ENCODE peak calls at places on chromosomes 5 and 9, in seven cellular contexts. H is HepG2, S is GM23248, C is endodermal cell, L is IMR-90, M is K562, W is fibroblast of lung. E is an unnamed sample.

GRCh38 chr9:69955536-69956355 is 87.9 kb upstream of the MAMDC2 start:
- DNase-seq in H (no peak), S (no peak), C (no peak), L (no peak), M (no peak), W (no peak), E (no peak)

GRCh38 chr5:56456002-56456401 is 222.9 kb upstream of the ANKRD55 start:
- DNase-seq in H (no peak), S (peak; percentile 92), C (no peak), L (peak; percentile 76), M (no peak), W (no peak), E (peak; percentile 76)

GRCh38 chr5:127003798-127004495 is 26.4 kb downstream of the MARCHF3 start:
- DNase-seq in H (no peak), S (no peak), C (no peak), L (no peak), M (no peak), W (no peak), E (no peak)

GRCh38 chr9:8095531-8096223 is 296.1 kb upstream of the DMAC1 start:
- DNase-seq in H (no peak), S (no peak), C (no peak), L (no peak), M (no peak), W (no peak), E (no peak)

GRCh38 chr9:133103183-133103986 is 17.7 kb downstream of the RALGDS start:
- DNase-seq in H (peak; percentile 34), S (peak; percentile 45), C (peak; percentile 86), L (peak; percentile 19), M (peak; percentile 74), W (peak; percentile 32), E (peak; percentile 71)

GRCh38 chr5:94021246-94021645 is 279.8 kb upstream of the POU5F2 start:
- DNase-seq in H (peak; percentile 73), S (peak; percentile 35), C (no peak), L (peak; percentile 74), M (no peak), W (peak; percentile 50), E (peak; percentile 10)

GRCh38 chr5:121628783-121629182 is 222.9 kb upstream of the FTMT start:
- DNase-seq in H (no peak), S (no peak), C (no peak), L (no peak), M (no peak), W (peak; percentile 3), E (peak; percentile 20)

GRCh38 chr5:75337366-75338021 is 474 bp downstream of the HMGCR start:
- DNase-seq in H (no peak), S (peak; percentile 69), C (no peak), L (no peak), M (no peak), W (peak; percentile 11), E (peak; percentile 66)

GRCh38 chr9:41229408-41230401 is 40.6 kb upstream of the ZNG1F start:
- DNase-seq in H (peak; percentile 6), S (peak; percentile 1), C (peak; percentile 54), L (peak; percentile 36), M (peak; percentile 8), W (peak; percentile 28), E (peak; percentile 4)

GRCh38 chr5:133878236-133878555 is 90.2 kb downstream of the C5orf15 start:
- DNase-seq in H (no peak), S (no peak), C (no peak), L (no peak), M (no peak), W (no peak), E (no peak)

GRCh38 chr9:124632077-124632621 is 125.0 kb upstream of the NR5A1 start:
- DNase-seq in H (no peak), S (peak; percentile 70), C (no peak), L (peak; percentile 38), M (no peak), W (peak; percentile 65), E (peak; percentile 59)

GRCh38 chr9:130662099-130662926 is 2.1 kb upstream of the PRDM12 start:
- DNase-seq in H (no peak), S (no peak), C (peak; percentile 80), L (no peak), M (no peak), W (no peak), E (no peak)

GRCh38 chr9:6040077-6040476 is 24.7 kb upstream of the RANBP6 start:
- DNase-seq in H (no peak), S (no peak), C (no peak), L (no peak), M (no peak), W (no peak), E (no peak)

GRCh38 chr5:78127875-78128274 is 166.6 kb downstream of the AP3B1 start:
- DNase-seq in H (no peak), S (peak; percentile 6), C (peak; percentile 71), L (no peak), M (peak; percentile 22), W (no peak), E (no peak)

GRCh38 chr5:179487145-179487544 is 63.2 kb upstream of the RUFY1 start:
- DNase-seq in H (no peak), S (no peak), C (no peak), L (no peak), M (no peak), W (no peak), E (no peak)

GRCh38 chr5:179484761-179485160 is 65.6 kb upstream of the RUFY1 start:
- DNase-seq in H (no peak), S (no peak), C (no peak), L (no peak), M (no peak), W (no peak), E (no peak)

GRCh38 chr5:179484201-179484600 is 66.2 kb upstream of the RUFY1 start:
- DNase-seq in H (no peak), S (no peak), C (no peak), L (no peak), M (no peak), W (no peak), E (no peak)

GRCh38 chr5:179486596-179487051 is 63.7 kb upstream of the RUFY1 start:
- DNase-seq in H (no peak), S (no peak), C (no peak), L (peak; percentile 65), M (no peak), W (peak; percentile 60), E (peak; percentile 28)

GRCh38 chr5:179485845-179486575 is 64.3 kb upstream of the RUFY1 start:
- DNase-seq in H (no peak), S (peak; percentile 31), C (no peak), L (peak; percentile 15), M (no peak), W (peak; percentile 30), E (no peak)
- H3K9ac ChIP-seq in H (no peak overlapping the region), S (no peak overlapping the region), C (no peak overlapping the region), L (no peak overlapping the region), M (no peak overlapping the region), W (no peak overlapping the region), E (no peak overlapping the region)

DNA sequence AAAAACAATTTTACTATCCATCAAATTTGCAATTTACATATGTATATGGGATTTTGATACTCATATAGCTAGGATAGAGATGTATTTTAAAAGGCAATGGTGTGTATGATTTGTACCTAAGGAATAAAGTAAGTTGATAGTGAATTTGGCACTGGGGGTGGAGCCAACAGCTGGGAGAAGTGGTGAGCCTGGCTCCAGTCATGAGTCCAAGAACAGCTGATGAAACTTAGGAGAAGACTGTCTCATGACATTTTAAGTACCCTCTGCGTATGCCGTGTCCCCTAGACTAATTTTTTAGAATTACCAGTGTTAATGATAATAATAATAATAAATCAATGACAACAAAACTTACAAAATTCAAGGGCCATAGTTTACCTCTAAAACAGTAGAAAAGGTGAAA is 181.4 kb downstream of the ADCY2 start:
- DNase-seq in H (no peak), S (no peak), C (no peak), L (no peak), M (no peak), W (no peak), E (no peak)
- H3K4me1 ChIP-seq in H (no peaks in the 10 kb centered on the region), S (no peaks in the 10 kb centered on the region), C (no peaks in the 10 kb centered on the region), L (no peaks in the 10 kb centered on the region), M (no peaks in the 10 kb centered on the region), W (no peaks in the 10 kb centered on the region), E (peaks cover 2% of the 10 kb centered on the region)

DNA sequence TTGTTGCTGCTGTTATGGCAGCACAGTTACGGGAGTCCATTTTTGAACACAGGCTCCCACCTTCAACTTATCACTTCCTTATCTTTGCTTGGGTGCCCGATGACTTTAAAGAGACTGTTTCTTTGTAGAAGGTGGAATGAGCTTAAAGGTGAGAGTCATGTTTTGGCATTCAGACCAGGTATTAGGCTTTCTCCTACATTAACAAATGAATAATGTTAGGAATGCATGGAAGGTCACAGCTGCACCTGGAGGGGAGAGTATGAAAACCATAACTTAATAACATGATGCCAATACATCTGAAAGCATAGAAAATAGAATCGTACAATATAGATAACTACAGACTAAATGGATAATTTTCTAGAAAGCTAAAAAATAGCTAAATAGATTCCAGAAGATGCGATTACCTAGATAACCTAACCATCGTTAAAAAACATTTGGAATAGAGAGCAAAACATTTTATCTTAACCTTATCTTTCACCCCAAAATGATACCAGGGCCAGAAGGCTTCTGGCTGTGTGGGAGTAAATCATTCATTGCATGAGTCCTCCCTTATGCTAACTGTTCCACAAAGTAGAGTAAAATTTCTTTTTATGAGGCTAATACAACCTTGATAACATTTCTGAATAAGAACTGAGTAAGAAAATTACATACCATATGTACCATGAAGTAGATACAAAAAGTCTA is 126.2 kb upstream of the ADCY2 start:
- DNase-seq in H (no peak), S (no peak), C (no peak), L (no peak), M (no peak), W (no peak), E (no peak)
- H3K9ac ChIP-seq in H (no peak overlapping the region), S (no peak overlapping the region), C (peak overlapping the region; percentile 38), L (no peak overlapping the region), M (no peak overlapping the region), W (no peak overlapping the region), E (no peak overlapping the region)

GRCh38 chr9:1050125-1050895 is at the start of gene DMRT2:
- DNase-seq in H (peak; percentile 51), S (peak; percentile 16), C (peak; percentile 57), L (peak; percentile 43), M (peak; percentile 35), W (peak; percentile 25), E (peak; percentile 3)
- H3K4me1 ChIP-seq in H (no peaks in the 10 kb centered on the region), S (no peaks in the 10 kb centered on the region), C (no peaks in the 10 kb centered on the region), L (no peaks in the 10 kb centered on the region), M (no peaks in the 10 kb centered on the region), W (no peaks in the 10 kb centered on the region), E (peaks cover 41% of the 10 kb centered on the region)

DNA sequence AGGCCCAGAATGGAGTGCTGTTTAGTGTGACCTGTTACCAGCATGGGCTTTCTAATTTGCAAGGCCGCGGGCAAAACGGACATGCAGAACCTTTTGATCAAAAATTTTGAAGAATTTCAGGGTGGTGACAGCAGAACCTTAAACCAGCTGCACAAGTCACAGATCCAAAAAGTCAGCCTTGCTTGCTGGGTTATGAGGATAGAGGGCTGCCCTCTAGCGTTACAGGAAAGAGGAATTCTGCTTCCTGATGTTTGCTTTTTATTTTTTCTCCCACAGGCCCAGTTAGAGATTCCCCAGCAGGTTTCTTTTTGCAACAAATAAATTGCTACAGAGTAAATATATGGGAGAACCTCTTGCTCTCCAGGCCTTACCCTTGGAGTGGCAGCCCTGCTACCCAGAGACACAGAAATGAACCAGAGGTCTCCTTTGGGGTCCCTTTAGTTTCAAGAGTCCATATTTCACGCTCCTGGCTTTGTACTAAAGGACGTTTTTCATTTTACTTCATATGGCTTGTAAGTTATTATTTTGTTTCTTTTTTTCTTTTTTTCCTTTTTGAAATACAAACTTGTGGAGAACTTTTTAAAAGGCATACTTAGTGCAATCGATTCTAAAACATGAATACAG is 3.4 kb upstream of the ADCY2 start:
- DNase-seq in H (peak; percentile 6), S (peak; percentile 75), C (peak; percentile 86), L (no peak), M (no peak), W (peak; percentile 12), E (peak; percentile 60)
- H3K9ac ChIP-seq in H (no peak overlapping the region), S (no peak overlapping the region), C (no peak overlapping the region), L (no peak overlapping the region), M (no peak overlapping the region), W (no peak overlapping the region), E (no peak overlapping the region)